ENCODE peak calls at places on chromosomes 12 and 14, in six cellular contexts. One of them, this sample, is unnamed.

GRCh38 chr12:3090238-3091029 is 13.3 kb downstream of the TSPAN9 start:
- DNase-seq in fibroblast of lung: no peak
- DNase-seq in Calu3: no peak
- DNase-seq in HFFc6: no peak
- DNase-seq in lower lobe of right lung: no peak
- DNase-seq in ovary: no peak
- DNase-seq in this sample: no peak

GRCh38 chr14:55904086-55904485 is 214.1 kb upstream of the PELI2 start:
- DNase-seq in HFFc6: no peak
- DNase-seq in Calu3: no peak
- DNase-seq in ovary: no peak
- DNase-seq in fibroblast of lung: no peak
- DNase-seq in lower lobe of right lung: no peak
- DNase-seq in this sample: no peak

GRCh38 chr12:111636209-111636928 is 37.3 kb upstream of the ATXN2 start:
- DNase-seq in HFFc6: peak
- DNase-seq in Calu3: no peak
- DNase-seq in ovary: peak
- DNase-seq in lower lobe of right lung: peak
- DNase-seq in fibroblast of lung: peak
- DNase-seq in this sample: peak

GRCh38 chr12:112792306-112792705 is 758 bp downstream of the RPH3A start:
- DNase-seq in fibroblast of lung: no peak
- DNase-seq in HFFc6: no peak
- DNase-seq in Calu3: no peak
- DNase-seq in ovary: no peak
- DNase-seq in lower lobe of right lung: no peak
- DNase-seq in this sample: no peak

GRCh38 chr14:76958975-76959710 is 69.4 kb downstream of the IRF2BPL start:
- DNase-seq in ovary: no peak
- DNase-seq in fibroblast of lung: peak
- DNase-seq in lower lobe of right lung: no peak
- DNase-seq in HFFc6: peak
- DNase-seq in Calu3: peak
- DNase-seq in this sample: no peak

GRCh38 chr12:117552971-117553370 is 191.5 kb upstream of the NOS1 start:
- DNase-seq in Calu3: no peak
- DNase-seq in fibroblast of lung: no peak
- DNase-seq in lower lobe of right lung: no peak
- DNase-seq in ovary: no peak
- DNase-seq in HFFc6: no peak
- DNase-seq in this sample: no peak

GRCh38 chr12:94994312-94994711 is 9.2 kb downstream of the NDUFA12 start:
- DNase-seq in ovary: no peak
- DNase-seq in lower lobe of right lung: no peak
- DNase-seq in Calu3: peak
- DNase-seq in fibroblast of lung: peak
- DNase-seq in HFFc6: peak
- DNase-seq in this sample: no peak

GRCh38 chr14:81434230-81434629 is 34.1 kb upstream of the STON2 start:
- DNase-seq in ovary: no peak
- DNase-seq in HFFc6: no peak
- DNase-seq in fibroblast of lung: no peak
- DNase-seq in lower lobe of right lung: no peak
- DNase-seq in Calu3: no peak
- DNase-seq in this sample: no peak

GRCh38 chr14:28751467-28752058 is 15.0 kb upstream of the FOXG1 start:
- DNase-seq in fibroblast of lung: peak
- DNase-seq in Calu3: peak
- DNase-seq in lower lobe of right lung: no peak
- DNase-seq in ovary: no peak
- DNase-seq in HFFc6: peak
- DNase-seq in this sample: peak

GRCh38 chr14:105710119-105711057 is 184.0 kb downstream of the TMEM121 start:
- DNase-seq in Calu3: no peak
- DNase-seq in fibroblast of lung: no peak
- DNase-seq in ovary: no peak
- DNase-seq in HFFc6: no peak
- DNase-seq in lower lobe of right lung: no peak
- DNase-seq in this sample: no peak

GRCh38 chr14:91246051-91246852 is 1.7 kb upstream of the GPR68 start:
- DNase-seq in Calu3: no peak
- DNase-seq in HFFc6: no peak
- DNase-seq in lower lobe of right lung: peak
- DNase-seq in fibroblast of lung: no peak
- DNase-seq in ovary: no peak
- DNase-seq in this sample: no peak

GRCh38 chr14:69665596-69665995 is 54.2 kb downstream of the SUSD6 start:
- DNase-seq in Calu3: no peak
- DNase-seq in fibroblast of lung: no peak
- DNase-seq in lower lobe of right lung: no peak
- DNase-seq in HFFc6: peak
- DNase-seq in ovary: no peak
- DNase-seq in this sample: no peak

GRCh38 chr14:63011609-63012008 is 33.6 kb downstream of the KCNH5 start:
- DNase-seq in lower lobe of right lung: no peak
- DNase-seq in HFFc6: no peak
- DNase-seq in ovary: no peak
- DNase-seq in fibroblast of lung: peak
- DNase-seq in Calu3: no peak
- DNase-seq in this sample: no peak

GRCh38 chr12:76653342-76653741 is 93.8 kb upstream of the OSBPL8 start:
- DNase-seq in fibroblast of lung: no peak
- DNase-seq in Calu3: no peak
- DNase-seq in HFFc6: no peak
- DNase-seq in ovary: no peak
- DNase-seq in lower lobe of right lung: no peak
- DNase-seq in this sample: no peak

GRCh38 chr12:72236071-72236705 is 36.0 kb upstream of the TRHDE start:
- DNase-seq in HFFc6: peak
- DNase-seq in ovary: no peak
- DNase-seq in fibroblast of lung: peak
- DNase-seq in lower lobe of right lung: no peak
- DNase-seq in Calu3: no peak
- DNase-seq in this sample: no peak

GRCh38 chr14:71753126-71753830 is 179.0 kb upstream of the RGS6 start:
- DNase-seq in lower lobe of right lung: peak
- DNase-seq in HFFc6: peak
- DNase-seq in fibroblast of lung: peak
- DNase-seq in ovary: peak
- DNase-seq in Calu3: peak
- DNase-seq in this sample: peak

GRCh38 chr12:116319851-116320621 is 42.5 kb upstream of the MED13L start:
- DNase-seq in lower lobe of right lung: no peak
- DNase-seq in ovary: peak
- DNase-seq in Calu3: no peak
- DNase-seq in HFFc6: peak
- DNase-seq in fibroblast of lung: peak
- DNase-seq in this sample: no peak

GRCh38 chr12:107360472-107360871 is 267.1 kb upstream of the CRY1 start:
- DNase-seq in lower lobe of right lung: no peak
- DNase-seq in fibroblast of lung: no peak
- DNase-seq in HFFc6: no peak
- DNase-seq in Calu3: no peak
- DNase-seq in ovary: no peak
- DNase-seq in this sample: no peak

GRCh38 chr12:50040657-50041056 is 15.4 kb upstream of the RACGAP1 start:
- DNase-seq in lower lobe of right lung: no peak
- DNase-seq in HFFc6: no peak
- DNase-seq in ovary: no peak
- DNase-seq in fibroblast of lung: no peak
- DNase-seq in Calu3: no peak
- DNase-seq in this sample: no peak

GRCh38 chr14:24458736-24459135 is 16.2 kb upstream of the SDR39U1 start:
- DNase-seq in Calu3: no peak
- DNase-seq in fibroblast of lung: no peak
- DNase-seq in ovary: no peak
- DNase-seq in HFFc6: no peak
- DNase-seq in lower lobe of right lung: no peak
- DNase-seq in this sample: no peak

GRCh38 chr12:6120796-6121473 is 3.5 kb downstream of the VWF start:
- DNase-seq in Calu3: no peak
- DNase-seq in HFFc6: no peak
- DNase-seq in ovary: no peak
- DNase-seq in lower lobe of right lung: no peak
- DNase-seq in fibroblast of lung: no peak
- DNase-seq in this sample: no peak

GRCh38 chr12:31011746-31012567 is 61.7 kb upstream of the DDX11 start:
- DNase-seq in fibroblast of lung: no peak
- DNase-seq in HFFc6: no peak
- DNase-seq in Calu3: no peak
- DNase-seq in lower lobe of right lung: peak
- DNase-seq in ovary: no peak
- DNase-seq in this sample: no peak

GRCh38 chr12:21773263-21773741 is 1.2 kb downstream of the KCNJ8 start:
- DNase-seq in fibroblast of lung: peak
- DNase-seq in ovary: peak
- DNase-seq in lower lobe of right lung: peak
- DNase-seq in Calu3: no peak
- DNase-seq in HFFc6: no peak
- DNase-seq in this sample: peak

GRCh38 chr12:22569253-22569652 is 24.9 kb upstream of the C2CD5 start:
- DNase-seq in ovary: no peak
- DNase-seq in fibroblast of lung: no peak
- DNase-seq in HFFc6: no peak
- DNase-seq in Calu3: no peak
- DNase-seq in lower lobe of right lung: no peak
- DNase-seq in this sample: no peak

GRCh38 chr14:96747006-96747405 is 50.2 kb upstream of the VRK1 start:
- DNase-seq in Calu3: no peak
- DNase-seq in lower lobe of right lung: no peak
- DNase-seq in HFFc6: no peak
- DNase-seq in fibroblast of lung: no peak
- DNase-seq in ovary: no peak
- DNase-seq in this sample: no peak

GRCh38 chr14:69242311-69243224 is 17.4 kb upstream of the GALNT16 start:
- DNase-seq in Calu3: peak
- DNase-seq in fibroblast of lung: peak
- DNase-seq in ovary: peak
- DNase-seq in lower lobe of right lung: no peak
- DNase-seq in HFFc6: peak
- DNase-seq in this sample: peak

GRCh38 chr12:65106948-65107347 is 14.2 kb downstream of the WIF1 start:
- DNase-seq in ovary: no peak
- DNase-seq in Calu3: no peak
- DNase-seq in HFFc6: peak
- DNase-seq in lower lobe of right lung: no peak
- DNase-seq in fibroblast of lung: peak
- DNase-seq in this sample: no peak

GRCh38 chr14:75277000-75277795 is 1.4 kb upstream of the FOS start:
- DNase-seq in fibroblast of lung: peak
- DNase-seq in HFFc6: peak
- DNase-seq in Calu3: peak
- DNase-seq in lower lobe of right lung: peak
- DNase-seq in ovary: peak
- DNase-seq in this sample: peak

GRCh38 chr14:100082723-100083122 is 17.5 kb downstream of the EVL start:
- DNase-seq in ovary: no peak
- DNase-seq in lower lobe of right lung: no peak
- DNase-seq in fibroblast of lung: no peak
- DNase-seq in HFFc6: no peak
- DNase-seq in Calu3: no peak
- DNase-seq in this sample: no peak

GRCh38 chr14:65371784-65372183 is 40.7 kb upstream of the FUT8 start:
- DNase-seq in HFFc6: no peak
- DNase-seq in lower lobe of right lung: no peak
- DNase-seq in fibroblast of lung: no peak
- DNase-seq in ovary: no peak
- DNase-seq in Calu3: no peak
- DNase-seq in this sample: no peak

GRCh38 chr14:65377576-65377975 is 35.0 kb upstream of the FUT8 start:
- DNase-seq in HFFc6: no peak
- DNase-seq in ovary: no peak
- DNase-seq in fibroblast of lung: peak
- DNase-seq in Calu3: no peak
- DNase-seq in lower lobe of right lung: no peak
- DNase-seq in this sample: no peak

GRCh38 chr14:65370890-65371289 is 41.6 kb upstream of the FUT8 start:
- DNase-seq in ovary: no peak
- DNase-seq in fibroblast of lung: no peak
- DNase-seq in lower lobe of right lung: no peak
- DNase-seq in HFFc6: no peak
- DNase-seq in Calu3: no peak
- DNase-seq in this sample: no peak

GRCh38 chr14:65373011-65373670 is 39.4 kb upstream of the FUT8 start:
- DNase-seq in fibroblast of lung: no peak
- DNase-seq in ovary: no peak
- DNase-seq in HFFc6: no peak
- DNase-seq in lower lobe of right lung: no peak
- DNase-seq in Calu3: no peak
- DNase-seq in this sample: no peak

GRCh38 chr14:65373671-65374039 is 38.9 kb upstream of the FUT8 start:
- DNase-seq in lower lobe of right lung: no peak
- DNase-seq in ovary: no peak
- DNase-seq in HFFc6: no peak
- DNase-seq in Calu3: no peak
- DNase-seq in fibroblast of lung: peak
- DNase-seq in this sample: no peak
- TF ChIP-seq CTCF in lower lobe of right lung: no peak
- TF ChIP-seq CTCF in ovary: no peak
- TF ChIP-seq CTCF in HFFc6: no peak
- TF ChIP-seq CTCF in Calu3: no peak
- TF ChIP-seq CTCF in fibroblast of lung: peak
- TF ChIP-seq CTCF in this sample: no peak

GRCh38 chr12:15789215-15790171 is at the start of gene EPS8:
- DNase-seq in lower lobe of right lung: peak
- DNase-seq in fibroblast of lung: peak
- DNase-seq in Calu3: peak
- DNase-seq in ovary: peak
- DNase-seq in HFFc6: peak
- DNase-seq in this sample: peak
- TF ChIP-seq CTCF in lower lobe of right lung: no peak
- TF ChIP-seq CTCF in fibroblast of lung: no peak
- TF ChIP-seq CTCF in Calu3: no peak
- TF ChIP-seq CTCF in ovary: peak
- TF ChIP-seq CTCF in HFFc6: peak
- TF ChIP-seq CTCF in this sample: peak

DNA sequence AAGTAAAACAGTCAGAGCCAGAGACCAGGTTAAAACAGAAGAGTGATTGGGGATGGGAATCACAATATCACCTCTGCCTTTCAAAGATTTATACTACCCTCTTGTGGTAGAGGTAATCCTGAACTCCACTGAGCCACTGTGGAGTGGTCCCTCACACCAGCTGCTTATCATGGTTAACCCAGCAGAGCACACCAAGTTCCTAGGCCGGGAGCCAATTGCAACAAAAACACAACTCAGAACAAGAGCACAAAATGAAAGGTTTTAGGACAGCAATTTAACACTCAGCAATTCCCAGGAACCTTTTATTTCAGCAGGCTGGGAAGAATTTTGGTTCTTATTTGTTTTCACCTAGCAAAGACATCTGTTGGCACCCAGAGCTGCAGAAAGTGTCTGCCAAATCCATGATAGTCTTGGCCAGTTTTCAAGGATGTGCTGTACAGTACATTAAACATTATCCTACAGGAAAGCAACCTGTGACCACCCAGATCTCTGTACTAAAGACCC is 220.5 kb upstream of the ATXN7L3B start:
- DNase-seq in fibroblast of lung: peak
- DNase-seq in HFFc6: no peak
- DNase-seq in lower lobe of right lung: no peak
- DNase-seq in Calu3: peak
- DNase-seq in ovary: peak
- DNase-seq in this sample: no peak
- TF ChIP-seq CTCF in fibroblast of lung: peak
- TF ChIP-seq CTCF in HFFc6: no peak
- TF ChIP-seq CTCF in lower lobe of right lung: no peak
- TF ChIP-seq CTCF in Calu3: peak
- TF ChIP-seq CTCF in ovary: no peak
- TF ChIP-seq CTCF in this sample: peak

GRCh38 chr12:109713187-109713984 is at the start of gene FAM222A:
- DNase-seq in Calu3: peak
- DNase-seq in ovary: peak
- DNase-seq in fibroblast of lung: peak
- DNase-seq in lower lobe of right lung: peak
- DNase-seq in HFFc6: peak
- DNase-seq in this sample: peak
- TF ChIP-seq CTCF in Calu3: no peak
- TF ChIP-seq CTCF in ovary: no peak
- TF ChIP-seq CTCF in fibroblast of lung: no peak
- TF ChIP-seq CTCF in lower lobe of right lung: peak
- TF ChIP-seq CTCF in HFFc6: peak
- TF ChIP-seq CTCF in this sample: no peak